ENCODE peak calls at places on chromosome X, in seven cellular contexts. One of them, this sample, is unnamed.

GRCh38 chrX:84363054-84363453 is 139.2 kb downstream of the HDX start:
- DNase-seq in esophagus muscularis mucosa: no peak
- DNase-seq in GM12878: no peak
- DNase-seq in endothelial cell of umbilical vein: no peak
- DNase-seq in transverse colon: no peak
- DNase-seq in ovary: no peak
- DNase-seq in heart left ventricle: no peak
- DNase-seq in this sample: no peak

GRCh38 chrX:7074135-7074907 is 73.2 kb upstream of the STS start:
- DNase-seq in ovary: no peak
- DNase-seq in GM12878: no peak
- DNase-seq in transverse colon: no peak
- DNase-seq in endothelial cell of umbilical vein: no peak
- DNase-seq in esophagus muscularis mucosa: no peak
- DNase-seq in heart left ventricle: no peak
- DNase-seq in this sample: no peak

GRCh38 chrX:140292961-140293360 is 211.9 kb downstream of the SOX3 start:
- DNase-seq in ovary: no peak
- DNase-seq in esophagus muscularis mucosa: no peak
- DNase-seq in endothelial cell of umbilical vein: no peak
- DNase-seq in heart left ventricle: no peak
- DNase-seq in transverse colon: no peak
- DNase-seq in GM12878: no peak
- DNase-seq in this sample: no peak

GRCh38 chrX:45849261-45849660 is 648.6 kb upstream of the DIPK2B start:
- DNase-seq in ovary: no peak
- DNase-seq in esophagus muscularis mucosa: no peak
- DNase-seq in GM12878: no peak
- DNase-seq in heart left ventricle: no peak
- DNase-seq in endothelial cell of umbilical vein: peak; percentile 57
- DNase-seq in transverse colon: no peak
- DNase-seq in this sample: no peak

GRCh38 chrX:23383411-23383810 is 48.8 kb downstream of the PTCHD1 start:
- DNase-seq in endothelial cell of umbilical vein: no peak
- DNase-seq in GM12878: no peak
- DNase-seq in heart left ventricle: no peak
- DNase-seq in ovary: no peak
- DNase-seq in esophagus muscularis mucosa: no peak
- DNase-seq in transverse colon: no peak
- DNase-seq in this sample: no peak

GRCh38 chrX:72020204-72020603 is 109.6 kb downstream of the NHSL2 start:
- DNase-seq in GM12878: no peak
- DNase-seq in transverse colon: no peak
- DNase-seq in heart left ventricle: no peak
- DNase-seq in esophagus muscularis mucosa: peak; percentile 81
- DNase-seq in endothelial cell of umbilical vein: no peak
- DNase-seq in ovary: peak; percentile 48
- DNase-seq in this sample: no peak

GRCh38 chrX:80792205-80792604 is 17.5 kb downstream of the BRWD3 start:
- DNase-seq in heart left ventricle: no peak
- DNase-seq in ovary: no peak
- DNase-seq in transverse colon: no peak
- DNase-seq in esophagus muscularis mucosa: no peak
- DNase-seq in GM12878: no peak
- DNase-seq in endothelial cell of umbilical vein: no peak
- DNase-seq in this sample: no peak

GRCh38 chrX:72306851-72307645 is 1.3 kb upstream of the CITED1 start:
- DNase-seq in endothelial cell of umbilical vein: peak; percentile 64
- DNase-seq in esophagus muscularis mucosa: no peak
- DNase-seq in ovary: no peak
- DNase-seq in transverse colon: peak; percentile 65
- DNase-seq in heart left ventricle: peak; percentile 49
- DNase-seq in GM12878: no peak
- DNase-seq in this sample: peak; percentile 88

GRCh38 chrX:74536142-74537010 is 78.0 kb downstream of the RLIM start:
- DNase-seq in heart left ventricle: peak; percentile 88
- DNase-seq in endothelial cell of umbilical vein: peak; percentile 72
- DNase-seq in esophagus muscularis mucosa: peak; percentile 93
- DNase-seq in GM12878: no peak
- DNase-seq in ovary: peak; percentile 89
- DNase-seq in transverse colon: peak; percentile 78
- DNase-seq in this sample: peak; percentile 88

GRCh38 chrX:2262679-2263055 is 238.1 kb downstream of the DHRSX start:
- DNase-seq in heart left ventricle: no peak
- DNase-seq in ovary: no peak
- DNase-seq in esophagus muscularis mucosa: no peak
- DNase-seq in endothelial cell of umbilical vein: no peak
- DNase-seq in GM12878: no peak
- DNase-seq in transverse colon: no peak
- DNase-seq in this sample: peak; percentile 64

GRCh38 chrX:71128915-71129765 is 10.7 kb downstream of the MED12 start:
- DNase-seq in heart left ventricle: peak; percentile 60
- DNase-seq in ovary: peak; percentile 53
- DNase-seq in esophagus muscularis mucosa: no peak
- DNase-seq in endothelial cell of umbilical vein: peak; percentile 64
- DNase-seq in GM12878: no peak
- DNase-seq in transverse colon: peak; percentile 77
- DNase-seq in this sample: peak; percentile 92

GRCh38 chrX:79081895-79082512 is 62.5 kb upstream of the GPR174 start:
- DNase-seq in ovary: no peak
- DNase-seq in esophagus muscularis mucosa: no peak
- DNase-seq in transverse colon: no peak
- DNase-seq in GM12878: peak; percentile 61
- DNase-seq in heart left ventricle: no peak
- DNase-seq in endothelial cell of umbilical vein: peak; percentile 36
- DNase-seq in this sample: no peak

GRCh38 chrX:23919706-23920320 is 12.0 kb downstream of the CXorf58 start:
- DNase-seq in esophagus muscularis mucosa: no peak
- DNase-seq in ovary: no peak
- DNase-seq in heart left ventricle: no peak
- DNase-seq in transverse colon: no peak
- DNase-seq in GM12878: no peak
- DNase-seq in endothelial cell of umbilical vein: peak; percentile 36
- DNase-seq in this sample: no peak

GRCh38 chrX:125132274-125132673 is 187.4 kb upstream of the TEX13C start:
- DNase-seq in endothelial cell of umbilical vein: no peak
- DNase-seq in GM12878: no peak
- DNase-seq in transverse colon: no peak
- DNase-seq in esophagus muscularis mucosa: no peak
- DNase-seq in heart left ventricle: no peak
- DNase-seq in ovary: no peak
- DNase-seq in this sample: no peak

GRCh38 chrX:24874604-24875247 is 141.0 kb downstream of the ARX start:
- DNase-seq in heart left ventricle: no peak
- DNase-seq in transverse colon: no peak
- DNase-seq in GM12878: no peak
- DNase-seq in ovary: no peak
- DNase-seq in esophagus muscularis mucosa: no peak
- DNase-seq in endothelial cell of umbilical vein: no peak
- DNase-seq in this sample: no peak

GRCh38 chrX:110409925-110410324 is 51.3 kb downstream of the RTL9 start:
- DNase-seq in GM12878: no peak
- DNase-seq in esophagus muscularis mucosa: no peak
- DNase-seq in ovary: no peak
- DNase-seq in transverse colon: no peak
- DNase-seq in heart left ventricle: no peak
- DNase-seq in endothelial cell of umbilical vein: peak; percentile 41
- DNase-seq in this sample: no peak

GRCh38 chrX:103396186-103396585 is 19.8 kb downstream of the BEX3 start:
- DNase-seq in transverse colon: no peak
- DNase-seq in ovary: no peak
- DNase-seq in GM12878: no peak
- DNase-seq in endothelial cell of umbilical vein: peak; percentile 37
- DNase-seq in esophagus muscularis mucosa: no peak
- DNase-seq in heart left ventricle: no peak
- DNase-seq in this sample: no peak

GRCh38 chrX:9595131-9595530 is 130.3 kb downstream of the TBL1X start:
- DNase-seq in GM12878: no peak
- DNase-seq in transverse colon: no peak
- DNase-seq in heart left ventricle: no peak
- DNase-seq in esophagus muscularis mucosa: no peak
- DNase-seq in ovary: no peak
- DNase-seq in endothelial cell of umbilical vein: no peak
- DNase-seq in this sample: no peak

DNA sequence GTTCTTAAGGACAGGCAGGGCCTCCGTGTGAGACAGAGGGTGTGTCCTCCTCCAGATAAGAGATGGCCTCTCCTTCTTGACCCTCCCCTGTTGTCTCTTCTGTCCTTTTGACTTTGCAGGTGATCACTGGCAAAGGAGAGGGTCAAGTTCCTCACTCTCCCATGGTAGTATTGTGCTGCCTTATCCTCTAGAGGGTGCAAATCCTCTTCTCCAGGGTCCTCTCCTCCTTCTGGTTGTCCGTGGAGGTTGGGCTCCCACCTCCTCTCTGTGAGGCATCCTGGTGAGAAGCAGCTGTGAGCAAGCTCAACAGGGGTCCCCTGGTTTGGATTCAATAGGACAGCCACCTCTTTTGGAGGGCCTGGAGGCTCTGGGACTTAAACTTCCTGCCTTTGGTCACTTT is 44.8 kb downstream of the ZNF182 start:
- DNase-seq in esophagus muscularis mucosa: no peak
- DNase-seq in ovary: no peak
- DNase-seq in GM12878: no peak
- DNase-seq in transverse colon: no peak
- DNase-seq in heart left ventricle: no peak
- DNase-seq in endothelial cell of umbilical vein: peak; percentile 5
- DNase-seq in this sample: no peak
- TF ChIP-seq CTCF in esophagus muscularis mucosa: no peak
- TF ChIP-seq CTCF in ovary: no peak
- TF ChIP-seq CTCF in GM12878: peak; percentile 34
- TF ChIP-seq CTCF in transverse colon: no peak
- TF ChIP-seq CTCF in heart left ventricle: no peak
- TF ChIP-seq CTCF in endothelial cell of umbilical vein: peak; percentile 32
- TF ChIP-seq CTCF in this sample: peak; percentile 34

GRCh38 chrX:40098264-40099045 is 697 bp upstream of the BCOR start:
- DNase-seq in ovary: peak; percentile 52
- DNase-seq in heart left ventricle: peak; percentile 49
- DNase-seq in GM12878: no peak
- DNase-seq in endothelial cell of umbilical vein: peak; percentile 40
- DNase-seq in transverse colon: peak; percentile 58
- DNase-seq in esophagus muscularis mucosa: no peak
- DNase-seq in this sample: peak; percentile 89
- TF ChIP-seq POLR2A in ovary: no peak
- TF ChIP-seq POLR2A in heart left ventricle: no peak
- TF ChIP-seq POLR2A in GM12878: peak; percentile 82
- TF ChIP-seq POLR2A in endothelial cell of umbilical vein: no peak
- TF ChIP-seq POLR2A in transverse colon: peak; percentile 67
- TF ChIP-seq POLR2A in esophagus muscularis mucosa: no peak
- TF ChIP-seq POLR2A in this sample: no peak

GRCh38 chrX:119272882-119273806 is 37.1 kb downstream of the PGRMC1 start:
- DNase-seq in ovary: peak; percentile 12
- DNase-seq in endothelial cell of umbilical vein: peak; percentile 19
- DNase-seq in GM12878: no peak
- DNase-seq in transverse colon: peak; percentile 46
- DNase-seq in heart left ventricle: peak; percentile 21
- DNase-seq in esophagus muscularis mucosa: no peak
- DNase-seq in this sample: peak; percentile 76
- TF ChIP-seq CTCF in ovary: no peak
- TF ChIP-seq CTCF in endothelial cell of umbilical vein: peak; percentile 43
- TF ChIP-seq CTCF in GM12878: no peak
- TF ChIP-seq CTCF in transverse colon: peak; percentile 33
- TF ChIP-seq CTCF in heart left ventricle: no peak
- TF ChIP-seq CTCF in esophagus muscularis mucosa: peak; percentile 15
- TF ChIP-seq CTCF in this sample: no peak

DNA sequence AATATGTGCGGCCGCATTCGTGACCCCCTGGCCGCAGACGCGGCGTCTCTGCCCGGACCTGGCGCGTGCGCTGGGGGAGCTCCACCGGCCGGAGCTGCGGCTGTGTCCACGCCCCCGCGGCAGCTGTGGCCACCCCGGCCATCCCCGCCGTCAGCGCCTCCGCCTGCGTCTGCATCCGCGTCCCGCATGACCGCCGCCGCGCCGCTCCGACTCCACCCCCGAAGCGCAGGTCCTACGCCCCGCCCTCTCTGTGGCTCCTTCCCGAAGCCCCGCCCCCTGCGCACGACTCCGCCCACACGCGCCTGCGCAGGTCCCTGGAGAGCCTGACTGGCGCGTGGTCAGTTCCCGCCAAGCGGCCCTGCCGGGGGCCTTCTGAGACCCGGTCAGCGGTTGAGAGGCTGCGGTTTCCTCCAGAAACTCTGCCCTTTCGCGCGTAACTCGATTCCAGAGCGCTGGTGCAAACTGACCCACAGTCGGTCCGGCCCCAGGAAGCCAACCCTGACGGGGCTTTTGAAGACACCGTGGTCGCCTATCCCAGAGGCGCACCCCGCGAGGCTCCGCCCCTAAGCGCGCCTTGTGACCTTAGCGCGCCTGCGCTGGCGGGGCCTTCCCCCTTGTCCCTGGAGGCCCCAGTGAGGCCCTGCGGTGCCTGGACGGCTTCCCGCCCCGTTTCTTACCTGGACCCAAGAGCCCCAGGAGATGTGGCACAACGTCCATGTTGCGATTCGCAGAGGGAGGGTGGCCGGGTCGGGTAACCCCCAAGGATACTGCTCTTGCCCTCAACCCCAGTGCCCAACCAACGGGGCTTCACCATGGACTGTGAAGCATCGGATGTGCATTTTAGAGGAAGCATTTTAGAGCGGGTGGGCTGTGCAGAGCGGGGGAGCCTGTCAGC is at the start of gene LAGE3:
- DNase-seq in ovary: peak; percentile 92
- DNase-seq in transverse colon: peak; percentile 96
- DNase-seq in heart left ventricle: peak; percentile 93
- DNase-seq in esophagus muscularis mucosa: peak; percentile 97
- DNase-seq in endothelial cell of umbilical vein: peak; percentile 92
- DNase-seq in GM12878: peak; percentile 64
- DNase-seq in this sample: peak; percentile 97
- TF ChIP-seq POLR2A in ovary: peak; percentile 25
- TF ChIP-seq POLR2A in transverse colon: peak; percentile 59
- TF ChIP-seq POLR2A in heart left ventricle: no peak
- TF ChIP-seq POLR2A in esophagus muscularis mucosa: peak; percentile 33
- TF ChIP-seq POLR2A in endothelial cell of umbilical vein: peak; percentile 25
- TF ChIP-seq POLR2A in GM12878: peak; percentile 81
- TF ChIP-seq POLR2A in this sample: peak; percentile 39

GRCh38 chrX:150449313-150449712 is 86.2 kb downstream of the MAMLD1 start:
- DNase-seq in GM12878: no peak
- DNase-seq in endothelial cell of umbilical vein: no peak
- DNase-seq in heart left ventricle: no peak
- DNase-seq in ovary: no peak
- DNase-seq in esophagus muscularis mucosa: no peak
- DNase-seq in transverse colon: no peak
- DNase-seq in this sample: no peak
- TF ChIP-seq CTCF in GM12878: peak; percentile 32
- TF ChIP-seq CTCF in endothelial cell of umbilical vein: no peak
- TF ChIP-seq CTCF in heart left ventricle: no peak
- TF ChIP-seq CTCF in ovary: no peak
- TF ChIP-seq CTCF in esophagus muscularis mucosa: no peak
- TF ChIP-seq CTCF in transverse colon: no peak
- TF ChIP-seq CTCF in this sample: no peak

GRCh38 chrX:49041683-49042529 is 1.3 kb downstream of the TFE3 start:
- DNase-seq in transverse colon: no peak
- DNase-seq in endothelial cell of umbilical vein: peak; percentile 8
- DNase-seq in heart left ventricle: peak; percentile 29
- DNase-seq in GM12878: no peak
- DNase-seq in ovary: no peak
- DNase-seq in esophagus muscularis mucosa: no peak
- DNase-seq in this sample: no peak
- TF ChIP-seq POLR2A in transverse colon: no peak
- TF ChIP-seq POLR2A in endothelial cell of umbilical vein: no peak
- TF ChIP-seq POLR2A in heart left ventricle: no peak
- TF ChIP-seq POLR2A in GM12878: no peak
- TF ChIP-seq POLR2A in ovary: no peak
- TF ChIP-seq POLR2A in esophagus muscularis mucosa: no peak
- TF ChIP-seq POLR2A in this sample: no peak

GRCh38 chrX:10636337-10636736 is 16.0 kb upstream of the MID1 start:
- DNase-seq in esophagus muscularis mucosa: no peak
- DNase-seq in heart left ventricle: peak; percentile 21
- DNase-seq in GM12878: no peak
- DNase-seq in endothelial cell of umbilical vein: peak; percentile 73
- DNase-seq in ovary: no peak
- DNase-seq in transverse colon: peak; percentile 28
- DNase-seq in this sample: no peak
- TF ChIP-seq CTCF in esophagus muscularis mucosa: peak; percentile 58
- TF ChIP-seq CTCF in heart left ventricle: peak; percentile 59
- TF ChIP-seq CTCF in GM12878: peak; percentile 27
- TF ChIP-seq CTCF in endothelial cell of umbilical vein: peak; percentile 65
- TF ChIP-seq CTCF in ovary: peak; percentile 50
- TF ChIP-seq CTCF in transverse colon: peak; percentile 50
- TF ChIP-seq CTCF in this sample: peak; percentile 21